ENCODE peak calls at places on chromosomes 12 and 14, in four cellular contexts. Q is IMR-90, C is ascending aorta, Y is AG10803. A is an unnamed sample.

GRCh38 chr14:65824285-65824977 is 411.9 kb downstream of the FUT8 start:
- DNase-seq in Q (peak), C (no peak), Y (peak), A (peak)

GRCh38 chr14:32252030-32252670 is 49.1 kb upstream of the RNU6-8 start:
- DNase-seq in Q (peak), C (peak), Y (peak), A (peak)

GRCh38 chr12:76878045-76878898 is 547 bp downstream of the CSRP2 start:
- DNase-seq in Q (no peak), C (peak), Y (no peak), A (no peak)

GRCh38 chr12:15698377-15698867 is 90.8 kb downstream of the EPS8 start:
- DNase-seq in Q (no peak), C (no peak), Y (no peak), A (no peak)

GRCh38 chr12:71661977-71662522 is 1.6 kb downstream of the ZFC3H1 start:
- DNase-seq in Q (peak), C (no peak), Y (peak), A (no peak)

GRCh38 chr14:60656755-60657608 is 7.7 kb upstream of the SIX1 start:
- DNase-seq in Q (peak), C (no peak), Y (peak), A (no peak)

GRCh38 chr14:31893156-31893813 is 183.8 kb upstream of the ARHGAP5 start:
- DNase-seq in Q (peak), C (no peak), Y (no peak), A (no peak)

GRCh38 chr12:130335517-130336392 is 1.9 kb upstream of the PIWIL1 start:
- DNase-seq in Q (peak), C (no peak), Y (peak), A (no peak)

GRCh38 chr14:69844171-69844570 is 35.0 kb upstream of the SMOC1 start:
- DNase-seq in Q (no peak), C (no peak), Y (no peak), A (no peak)

GRCh38 chr14:99660006-99660566 is 15.2 kb downstream of the HHIPL1 start:
- DNase-seq in Q (no peak), C (no peak), Y (no peak), A (no peak)

GRCh38 chr12:82687020-82687951 is 580 bp downstream of the TMTC2 start:
- DNase-seq in Q (peak), C (no peak), Y (peak), A (peak)

GRCh38 chr12:82686223-82687019 is at the start of gene TMTC2:
- DNase-seq in Q (peak), C (peak), Y (peak), A (peak)

GRCh38 chr12:82688619-82689018 is 1.9 kb downstream of the TMTC2 start:
- DNase-seq in Q (no peak), C (no peak), Y (no peak), A (no peak)

GRCh38 chr12:82685721-82686222 is 934 bp upstream of the TMTC2 start:
- DNase-seq in Q (peak), C (peak), Y (peak), A (peak)

GRCh38 chr12:82688035-82688501 is 1.4 kb downstream of the TMTC2 start:
- DNase-seq in Q (no peak), C (no peak), Y (peak), A (no peak)
- TF ChIP-seq CTCF in Q (no peak), C (no peak), Y (peak), A (no peak)

DNA sequence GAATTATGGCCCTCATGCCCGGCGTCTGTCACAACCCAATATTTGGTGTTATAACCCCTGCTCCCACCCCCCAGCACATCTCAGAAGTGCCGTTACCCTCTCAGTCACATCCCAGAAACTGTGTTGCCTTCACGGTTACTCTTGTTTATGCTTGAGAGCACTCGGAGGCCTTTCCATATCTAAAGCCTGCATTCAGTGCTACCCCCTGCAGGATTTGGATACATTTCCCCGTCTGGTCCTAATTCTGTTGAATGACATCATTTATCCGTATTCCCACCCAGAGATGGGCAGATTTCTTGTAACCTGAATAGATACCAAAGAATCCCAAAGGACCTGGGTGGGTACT is 19.1 kb upstream of the FOS start:
- DNase-seq in Q (peak), C (no peak), Y (peak), A (no peak)
- TF ChIP-seq CTCF in Q (peak), C (peak), Y (peak), A (no peak)

DNA sequence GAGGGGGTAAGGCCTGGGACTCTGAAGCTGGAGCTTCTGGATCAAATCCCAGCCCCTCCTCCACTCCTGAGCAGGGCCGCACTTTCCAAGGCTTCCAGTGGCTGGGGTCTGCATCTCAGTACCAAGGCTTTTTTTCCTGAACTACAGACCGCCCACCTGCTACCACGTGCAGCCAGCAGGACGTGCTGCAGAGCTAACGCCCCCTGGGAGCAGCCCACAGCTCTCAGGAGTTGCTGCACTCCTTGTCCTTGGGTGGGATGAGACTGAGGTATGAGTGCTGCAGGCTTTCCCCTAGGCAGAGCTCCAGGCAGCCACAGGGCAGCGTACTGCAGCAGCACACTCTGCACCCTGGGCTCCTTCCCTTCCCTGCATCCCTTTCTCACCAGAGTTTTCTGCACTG is 25.8 kb downstream of the RBM19 start:
- DNase-seq in Q (no peak), C (no peak), Y (no peak), A (no peak)
- TF ChIP-seq CTCF in Q (no peak), C (no peak), Y (no peak), A (no peak)

DNA sequence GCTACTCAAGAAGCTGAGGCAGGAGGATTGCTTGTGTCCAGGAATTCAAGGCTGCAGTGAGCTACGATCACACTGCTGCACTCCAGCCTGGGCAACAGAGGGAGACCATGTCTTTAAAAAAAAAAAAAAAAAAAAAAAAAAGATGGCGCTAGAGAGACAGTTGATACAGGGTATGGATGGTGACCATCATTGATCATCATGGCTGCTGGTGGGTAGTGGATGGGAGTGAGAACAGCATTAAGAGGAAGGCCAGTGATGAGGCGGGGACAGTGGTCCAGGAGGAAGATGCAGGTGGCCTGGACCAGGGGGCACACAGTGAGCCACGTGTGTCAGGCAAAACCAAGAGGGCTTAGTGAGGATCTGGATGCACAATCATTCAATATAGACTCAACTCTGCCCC is 26.8 kb upstream of the MAP1LC3B2 start:
- DNase-seq in Q (no peak), C (no peak), Y (no peak), A (no peak)
- TF ChIP-seq CTCF in Q (no peak), C (no peak), Y (no peak), A (no peak)

DNA sequence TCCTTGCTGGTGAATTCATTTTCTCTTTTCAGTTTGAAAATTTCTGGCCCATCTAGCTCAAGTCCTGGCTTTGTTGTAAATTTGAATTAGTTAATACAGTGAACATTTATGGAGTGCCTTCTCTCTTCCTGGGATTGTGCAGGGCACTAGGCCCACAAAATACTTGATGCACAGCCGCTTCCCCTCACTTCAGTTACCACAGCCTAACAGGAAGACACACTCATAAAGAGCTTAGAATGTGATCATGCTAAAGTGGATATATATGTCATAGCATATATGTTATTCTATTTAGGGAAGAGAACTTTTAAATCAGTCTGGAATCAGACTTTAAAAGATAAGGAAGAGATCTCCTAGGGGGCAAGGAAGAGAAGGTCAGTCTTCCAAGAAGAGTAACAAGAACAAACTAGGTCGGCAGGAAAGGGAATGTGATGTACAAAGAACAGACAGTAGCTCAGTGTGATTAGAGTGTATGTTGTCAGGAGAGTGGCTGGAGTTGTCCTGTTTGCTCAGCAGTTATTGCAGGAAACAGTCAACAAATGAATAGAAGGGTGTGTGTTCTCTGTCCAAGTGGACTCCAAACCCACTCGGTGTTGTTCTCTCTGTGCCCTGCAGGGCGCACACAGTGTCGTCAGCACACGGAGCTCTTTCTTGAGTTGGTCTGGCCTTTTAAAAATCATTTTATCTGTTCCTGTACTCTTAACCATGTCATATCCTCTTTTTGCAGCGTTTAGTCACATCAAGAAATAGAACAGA is 74.4 kb downstream of the DAAM1 start:
- DNase-seq in Q (no peak), C (no peak), Y (no peak), A (no peak)
- TF ChIP-seq CTCF in Q (no peak), C (no peak), Y (no peak), A (no peak)

DNA sequence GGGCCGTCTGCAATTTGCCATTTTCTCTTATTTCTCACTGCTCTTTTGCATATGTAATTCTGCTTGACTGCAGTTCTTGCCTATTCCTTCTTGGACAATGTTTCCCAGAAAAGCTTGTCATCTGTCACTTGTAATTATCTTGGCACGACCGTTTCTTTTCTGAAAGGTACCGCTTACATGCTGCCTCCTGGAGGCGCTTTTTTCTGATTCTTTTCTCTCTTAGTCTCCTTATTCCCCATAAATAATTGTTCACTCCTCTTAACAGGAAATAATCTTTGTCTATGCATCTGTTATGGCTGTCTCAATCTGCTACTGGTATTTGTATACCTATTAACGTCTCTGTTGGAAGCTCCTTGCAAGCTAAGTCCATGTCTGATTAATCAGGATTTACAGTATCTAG is 1.3 kb upstream of the ALDH1L2 start:
- DNase-seq in Q (no peak), C (no peak), Y (no peak), A (no peak)
- TF ChIP-seq CTCF in Q (no peak), C (no peak), Y (no peak), A (no peak)

A was measured in lung.